ENCODE peak calls at places on chromosomes 11 and 22, in seven cellular contexts. E is aorta, T is prostate gland, A is cardiac muscle cell, D is GM23338, F is fibroblast of lung, Y is heart right ventricle. X is an unnamed sample.

GRCh38 chr11:4539603-4540219 is 5.3 kb upstream of the OR52M1 start:
- DNase-seq in T (peak; percentile 57), Y (peak; percentile 24), A (peak; percentile 44), E (peak; percentile 63), F (peak; percentile 8), D (peak; percentile 64), X (peak; percentile 38)

GRCh38 chr22:21629262-21630149 is at the start of gene YDJC:
- DNase-seq in Y (peak; percentile 92), A (peak; percentile 95), D (peak; percentile 96), T (peak; percentile 93), E (peak; percentile 95), F (peak; percentile 86), X (peak; percentile 97)

GRCh38 chr22:19576460-19577421 is 52.5 kb upstream of the CLDN5 start:
- DNase-seq in A (no peak), T (no peak), D (peak; percentile 33), Y (peak; percentile 48), E (no peak), F (peak; percentile 68), X (peak; percentile 11)

GRCh38 chr11:111697910-111698309 is 68.3 kb downstream of the PPP2R1B start:
- DNase-seq in E (no peak), T (no peak), F (no peak), Y (no peak), A (no peak), D (no peak), X (no peak)

GRCh38 chr22:45757068-45757467 is 85.4 kb downstream of the ATXN10 start:
- DNase-seq in F (peak; percentile 59), E (peak; percentile 64), T (no peak), D (peak; percentile 92), Y (peak; percentile 11), A (peak; percentile 87), X (no peak)

GRCh38 chr11:128467041-128467440 is 120.3 kb downstream of the ETS1 start:
- DNase-seq in Y (no peak), D (no peak), T (no peak), A (no peak), E (no peak), F (no peak), X (no peak)

GRCh38 chr22:19565921-19566598 is 41.9 kb upstream of the CLDN5 start:
- DNase-seq in F (no peak), D (no peak), E (no peak), A (no peak), Y (no peak), T (no peak), X (no peak)

GRCh38 chr22:41589260-41589600 is 410 bp downstream of the PMM1 start:
- DNase-seq in A (peak; percentile 44), D (peak; percentile 60), E (peak; percentile 66), F (peak; percentile 30), T (no peak), Y (no peak), X (no peak)

GRCh38 chr11:121485221-121485620 is 32.5 kb upstream of the SORL1-AS1 start:
- DNase-seq in Y (no peak), D (no peak), A (no peak), E (no peak), F (no peak), T (no peak), X (no peak)

GRCh38 chr11:78714539-78714938 is 139.9 kb upstream of the NARS2 start:
- DNase-seq in Y (no peak), T (no peak), E (no peak), D (peak; percentile 46), A (no peak), F (no peak), X (no peak)

GRCh38 chr11:71340076-71340606 is 87.8 kb upstream of the SHANK2 start:
- DNase-seq in T (no peak), D (no peak), Y (no peak), F (no peak), A (no peak), E (no peak), X (no peak)

GRCh38 chr11:68337399-68337835 is 25.0 kb downstream of the LRP5 start:
- DNase-seq in T (no peak), D (no peak), F (no peak), E (no peak), A (no peak), Y (no peak), X (no peak)

GRCh38 chr11:118908931-118909618 is 16.7 kb downstream of the BCL9L start:
- DNase-seq in Y (peak; percentile 91), E (peak; percentile 85), T (peak; percentile 70), D (peak; percentile 80), A (peak; percentile 95), F (peak; percentile 93), X (no peak)

GRCh38 chr22:31738566-31738965 is 11.4 kb downstream of the PRR14L start:
- DNase-seq in T (no peak), F (no peak), D (no peak), A (no peak), Y (no peak), E (no peak), X (no peak)

GRCh38 chr11:43376594-43376993 is 17.9 kb downstream of the TTC17 start:
- DNase-seq in D (no peak), T (no peak), E (no peak), A (no peak), F (peak; percentile 56), Y (no peak), X (no peak)

GRCh38 chr11:133649059-133649458 is 116.8 kb upstream of the OPCML start:
- DNase-seq in Y (no peak), E (no peak), A (no peak), F (no peak), T (no peak), D (no peak), X (no peak)

GRCh38 chr11:30566482-30566881 is 19.7 kb downstream of the MPPED2 start:
- DNase-seq in A (no peak), T (no peak), Y (no peak), D (no peak), E (no peak), F (no peak), X (no peak)

GRCh38 chr11:30564994-30565393 is 21.2 kb downstream of the MPPED2 start:
- DNase-seq in D (no peak), Y (no peak), T (no peak), A (no peak), E (no peak), F (no peak), X (no peak)

GRCh38 chr11:30561691-30562412 is 24.3 kb downstream of the MPPED2 start:
- DNase-seq in Y (no peak), A (no peak), E (no peak), T (no peak), F (peak; percentile 70), D (no peak), X (no peak)

GRCh38 chr11:30560345-30561106 is 25.6 kb downstream of the MPPED2 start:
- DNase-seq in E (no peak), F (peak; percentile 35), T (no peak), D (peak; percentile 78), A (no peak), Y (no peak), X (no peak)
- H3K36me3 ChIP-seq in E (no peaks in the 10 kb centered on the region), F (no peaks in the 10 kb centered on the region), T (no peaks in the 10 kb centered on the region), D (no peaks in the 10 kb centered on the region), A (no peaks in the 10 kb centered on the region), Y (no peaks in the 10 kb centered on the region), X (no peaks in the 10 kb centered on the region)

DNA sequence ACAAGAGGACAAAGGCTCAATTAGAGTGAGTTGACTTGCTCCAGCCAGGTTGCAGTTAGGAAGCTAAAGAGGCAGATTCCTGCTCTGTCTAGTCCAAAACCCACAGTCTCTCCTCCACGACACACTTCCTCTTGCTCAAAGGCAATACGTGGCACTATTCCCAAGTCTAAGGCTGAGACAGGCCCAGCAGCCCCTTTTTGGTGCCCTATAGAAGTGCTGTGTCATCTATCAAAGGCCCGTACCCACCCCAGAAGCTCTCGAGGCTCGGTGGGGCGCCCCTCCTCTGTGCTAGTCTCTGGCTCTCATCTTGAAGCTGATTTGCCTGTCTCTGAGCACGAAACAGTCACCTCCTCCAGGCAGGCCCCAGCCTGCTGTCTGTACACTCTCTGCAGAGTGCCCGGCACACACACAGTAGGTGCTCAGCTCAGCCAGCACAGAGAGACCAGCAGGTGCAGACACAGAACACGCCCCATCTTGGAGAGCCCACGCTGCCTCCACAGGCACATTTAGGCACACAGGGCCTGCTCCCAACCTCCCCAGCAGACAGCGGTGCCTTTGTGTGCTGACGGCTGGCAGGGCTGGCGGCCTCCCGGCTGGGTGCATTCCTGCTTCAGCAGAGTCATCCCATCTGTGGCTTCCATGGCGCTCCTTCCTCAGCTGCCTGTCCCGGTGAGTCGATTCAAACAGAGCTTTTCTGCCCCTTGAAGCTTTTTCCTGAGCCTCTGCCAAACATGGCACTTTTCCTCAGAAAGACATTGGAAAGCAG is 52.7 kb downstream of the MYH9 start:
- DNase-seq in T (peak; percentile 51), A (no peak), Y (no peak), D (no peak), E (peak; percentile 70), F (peak; percentile 90), X (peak; percentile 39)
- H3K4me1 ChIP-seq in T (peaks cover 79% of the 10 kb centered on the region), A (peaks cover 46% of the 10 kb centered on the region), Y (peaks cover 100% of the 10 kb centered on the region), D (peaks cover 28% of the 10 kb centered on the region), E (peaks cover 3% of the 10 kb centered on the region), F (peaks cover 91% of the 10 kb centered on the region), X (peaks cover 99% of the 10 kb centered on the region)

GRCh38 chr11:69648679-69649575 is 8.0 kb downstream of the CCND1 start:
- DNase-seq in A (no peak), E (no peak), D (no peak), Y (no peak), F (no peak), T (no peak), X (no peak)

GRCh38 chr11:69647761-69648497 is 7.0 kb downstream of the CCND1 start:
- DNase-seq in F (no peak), E (no peak), T (no peak), D (no peak), A (no peak), Y (no peak), X (no peak)

GRCh38 chr11:69650832-69651344 is 9.9 kb downstream of the CCND1 start:
- DNase-seq in A (no peak), D (no peak), F (no peak), Y (no peak), E (no peak), T (no peak), X (no peak)

GRCh38 chr11:69650081-69650831 is 9.3 kb downstream of the CCND1 start:
- DNase-seq in E (no peak), A (no peak), Y (no peak), F (no peak), D (no peak), T (no peak), X (no peak)

DNA sequence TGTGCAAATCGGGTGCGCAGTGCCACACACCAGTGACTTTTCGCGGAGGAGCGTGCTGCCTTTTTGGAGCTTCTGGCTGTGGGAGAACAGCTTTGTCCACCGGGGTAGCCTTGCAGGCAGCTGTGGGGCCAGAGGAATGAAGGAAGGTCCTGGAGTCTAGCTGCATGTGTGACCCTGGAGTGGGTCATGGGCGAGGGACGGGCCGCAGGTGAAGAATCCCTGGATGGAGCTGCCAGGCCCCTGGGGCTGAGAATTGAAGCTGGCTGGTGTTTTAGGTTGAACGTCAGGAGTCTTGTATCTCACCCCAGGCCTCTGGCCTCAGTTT is 8.6 kb downstream of the CCND1 start:
- DNase-seq in F (no peak), A (no peak), Y (no peak), E (no peak), T (no peak), D (no peak), X (no peak)
- H3K4me3 ChIP-seq in F (no peak overlapping the region), A (no peak overlapping the region), Y (no peak overlapping the region), E (no peak overlapping the region), T (no peak overlapping the region), D (no peak overlapping the region), X (no peak overlapping the region)

GRCh38 chr11:120455487-120455886 is 56.1 kb upstream of the GRIK4 start:
- DNase-seq in D (no peak), F (no peak), T (no peak), Y (no peak), A (no peak), E (no peak), X (no peak)

GRCh38 chr11:120462825-120463224 is 48.7 kb upstream of the GRIK4 start:
- DNase-seq in Y (no peak), D (no peak), F (no peak), T (no peak), E (no peak), A (no peak), X (no peak)

GRCh38 chr11:120457996-120458395 is 53.6 kb upstream of the GRIK4 start:
- DNase-seq in Y (no peak), F (no peak), T (no peak), D (no peak), E (no peak), A (no peak), X (no peak)
- H3K36me3 ChIP-seq in Y (peaks cover 100% of the 10 kb centered on the region), F (peaks cover 5% of the 10 kb centered on the region), T (peaks cover 3% of the 10 kb centered on the region), D (peaks cover 23% of the 10 kb centered on the region), E (peaks cover 4% of the 10 kb centered on the region), A (peaks cover 90% of the 10 kb centered on the region), X (no peaks in the 10 kb centered on the region)

X was measured in naive thymus-derived CD4-positive, alpha-beta T cell.